ENCODE peak calls at places on chromosomes 13 and 19, in eight cellular contexts. P, J, Q, H, E, U, V and M are unnamed samples.

GRCh38 chr19:6042776-6043726 is 65.1 kb upstream of the RANBP3 start:
- DNase-seq in P (no peak), J (no peak), Q (no peak), H (no peak), E (no peak), U (no peak), V (no peak), M (no peak)

GRCh38 chr13:79671420-79671819 is 190.5 kb downstream of the NDFIP2 start:
- DNase-seq in P (no peak), J (no peak), Q (no peak), H (no peak), E (no peak), U (no peak), V (no peak), M (no peak)

GRCh38 chr13:33069365-33069764 is 53.1 kb downstream of the KL start:
- DNase-seq in P (no peak), J (no peak), Q (no peak), H (no peak), E (peak; percentile 42), U (peak; percentile 4), V (no peak), M (no peak)

GRCh38 chr13:70932511-70932910 is 824.3 kb upstream of the KLHL1 start:
- DNase-seq in P (no peak), J (no peak), Q (no peak), H (no peak), E (no peak), U (no peak), V (no peak), M (no peak)

GRCh38 chr19:31963741-31964140 is 381.7 kb upstream of the ZNF507 start:
- DNase-seq in P (no peak), J (no peak), Q (no peak), H (no peak), E (no peak), U (no peak), V (no peak), M (no peak)

GRCh38 chr13:29845440-29846056 is 4.9 kb downstream of the UBL3 start:
- DNase-seq in P (no peak), J (peak; percentile 38), Q (peak; percentile 32), H (no peak), E (no peak), U (peak; percentile 13), V (no peak), M (no peak)

GRCh38 chr13:102770435-102770834 is 3.2 kb downstream of the TEX30 start:
- DNase-seq in P (no peak), J (peak; percentile 72), Q (no peak), H (no peak), E (no peak), U (no peak), V (no peak), M (no peak)

GRCh38 chr13:59086147-59086546 is 1077.6 kb downstream of the DIAPH3 start:
- DNase-seq in P (no peak), J (no peak), Q (peak; percentile 88), H (peak; percentile 82), E (no peak), U (no peak), V (no peak), M (no peak)

GRCh38 chr19:41588497-41589209 is 12.7 kb downstream of the CEACAM21 start:
- DNase-seq in P (no peak), J (peak; percentile 22), Q (peak; percentile 29), H (peak; percentile 39), E (peak; percentile 38), U (peak; percentile 28), V (no peak), M (no peak)

GRCh38 chr19:10189631-10190425 is 4.9 kb downstream of the DNMT1 start:
- DNase-seq in P (no peak), J (no peak), Q (peak; percentile 38), H (no peak), E (no peak), U (no peak), V (no peak), M (no peak)

GRCh38 chr19:49333426-49334288 is 1.5 kb upstream of the CD37 start:
- DNase-seq in P (no peak), J (peak; percentile 25), Q (peak; percentile 40), H (no peak), E (no peak), U (peak; percentile 98), V (peak; percentile 68), M (no peak)

GRCh38 chr13:35278917-35279316 is 197.6 kb downstream of the MAB21L1 start:
- DNase-seq in P (no peak), J (no peak), Q (no peak), H (no peak), E (no peak), U (no peak), V (no peak), M (no peak)

GRCh38 chr13:23289917-23290357 is 109.2 kb downstream of the SGCG start:
- DNase-seq in P (no peak), J (no peak), Q (peak; percentile 47), H (peak; percentile 92), E (no peak), U (no peak), V (no peak), M (peak; percentile 88)

GRCh38 chr13:48776396-48776795 is 122.7 kb downstream of the CYSLTR2 start:
- DNase-seq in P (no peak), J (no peak), Q (peak; percentile 52), H (no peak), E (no peak), U (no peak), V (no peak), M (no peak)

GRCh38 chr19:12841094-12841493 is 2.8 kb downstream of the MAST1 start:
- DNase-seq in P (no peak), J (no peak), Q (peak; percentile 20), H (no peak), E (peak; percentile 98), U (no peak), V (no peak), M (no peak)

GRCh38 chr19:30936276-30936675 is 413.0 kb downstream of the TSHZ3 start:
- DNase-seq in P (no peak), J (no peak), Q (no peak), H (no peak), E (no peak), U (no peak), V (no peak), M (no peak)

GRCh38 chr13:99432637-99433542 is 68.4 kb upstream of the TM9SF2 start:
- DNase-seq in P (peak; percentile 36), J (peak; percentile 28), Q (peak; percentile 73), H (peak; percentile 84), E (peak; percentile 91), U (peak; percentile 28), V (peak; percentile 62), M (no peak)

GRCh38 chr13:96817336-96817941 is 176.8 kb downstream of the OXGR1 start:
- DNase-seq in P (peak; percentile 37), J (peak; percentile 25), Q (peak; percentile 10), H (no peak), E (peak; percentile 55), U (peak; percentile 3), V (no peak), M (no peak)

GRCh38 chr13:60329221-60329983 is 67.6 kb upstream of the TDRD3 start:
- DNase-seq in P (peak; percentile 18), J (peak; percentile 36), Q (peak; percentile 16), H (peak; percentile 43), E (peak; percentile 84), U (peak; percentile 27), V (peak; percentile 48), M (no peak)

GRCh38 chr19:17262557-17262956 is 2.0 kb downstream of the USHBP1 start:
- DNase-seq in P (no peak), J (no peak), Q (no peak), H (no peak), E (no peak), U (no peak), V (no peak), M (no peak)

GRCh38 chr19:2110822-2111221 is 14.1 kb downstream of the IZUMO4 start:
- DNase-seq in P (no peak), J (no peak), Q (no peak), H (no peak), E (peak; percentile 33), U (peak; percentile 46), V (no peak), M (no peak)

GRCh38 chr19:11324079-11324661 is 15.3 kb downstream of the RAB3D start:
- DNase-seq in P (no peak), J (peak; percentile 65), Q (peak; percentile 94), H (peak; percentile 65), E (no peak), U (peak; percentile 31), V (peak; percentile 81), M (peak; percentile 60)
- H3K27ac ChIP-seq in P (no peak overlapping the region), J (peak overlapping the region; percentile 73), Q (peak overlapping the region; percentile 65), H (no peak overlapping the region), E (no peak overlapping the region), U (no peak overlapping the region), V (peak overlapping the region; percentile 65), M (peak overlapping the region; percentile 85)

GRCh38 chr13:68970532-68970931 is 1137.1 kb upstream of the ATXN8OS start:
- DNase-seq in P (no peak), J (no peak), Q (no peak), H (no peak), E (no peak), U (no peak), V (no peak), M (no peak)
- H3K27ac ChIP-seq in P (no peak overlapping the region), J (no peak overlapping the region), Q (no peak overlapping the region), H (no peak overlapping the region), E (no peak overlapping the region), U (no peak overlapping the region), V (no peak overlapping the region), M (no peak overlapping the region)

DNA sequence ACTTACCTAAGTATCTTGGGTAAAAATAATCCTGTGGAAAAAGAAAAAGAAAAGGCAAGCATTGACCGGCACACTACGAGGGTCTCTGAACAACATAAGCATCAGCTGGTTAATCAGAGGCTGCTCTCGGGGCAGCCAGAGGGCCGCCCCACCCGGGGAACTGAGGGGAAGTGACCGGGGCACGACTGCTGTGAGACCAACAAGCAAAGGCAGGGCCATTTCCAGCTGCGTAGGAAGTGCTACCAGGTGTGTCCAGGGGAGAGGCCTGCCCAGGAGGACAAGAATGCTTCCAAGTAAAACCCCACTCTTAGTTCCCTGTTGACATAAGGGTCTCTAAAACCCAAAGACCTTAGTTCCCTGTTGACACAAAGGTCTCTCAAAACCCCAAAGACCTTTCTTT is 15.9 kb downstream of the GAS6 start:
- DNase-seq in P (no peak), J (no peak), Q (no peak), H (no peak), E (no peak), U (no peak), V (no peak), M (no peak)
- H3K27ac ChIP-seq in P (no peak overlapping the region), J (no peak overlapping the region), Q (no peak overlapping the region), H (no peak overlapping the region), E (no peak overlapping the region), U (no peak overlapping the region), V (peak overlapping the region; percentile 66), M (peak overlapping the region; percentile 80)

GRCh38 chr19:677201-677600 is 1.0 kb downstream of the FSTL3 start:
- DNase-seq in P (no peak), J (no peak), Q (peak; percentile 79), H (peak; percentile 83), E (no peak), U (no peak), V (peak; percentile 63), M (no peak)

GRCh38 chr19:677601-678380 is 1.6 kb downstream of the FSTL3 start:
- DNase-seq in P (no peak), J (no peak), Q (no peak), H (peak; percentile 31), E (no peak), U (peak; percentile 42), V (no peak), M (no peak)

GRCh38 chr19:676343-677105 is at the start of gene FSTL3:
- DNase-seq in P (no peak), J (no peak), Q (no peak), H (peak; percentile 25), E (no peak), U (no peak), V (no peak), M (no peak)

GRCh38 chr19:674282-675151 is 1.7 kb upstream of the FSTL3 start:
- DNase-seq in P (no peak), J (no peak), Q (no peak), H (no peak), E (no peak), U (no peak), V (no peak), M (no peak)

GRCh38 chr19:676007-676342 is 217 bp upstream of the FSTL3 start:
- DNase-seq in P (no peak), J (no peak), Q (no peak), H (no peak), E (no peak), U (no peak), V (peak; percentile 48), M (no peak)
- H3K27ac ChIP-seq in P (peak overlapping the region; percentile 75), J (peak overlapping the region; percentile 21), Q (no peak overlapping the region), H (peak overlapping the region; percentile 93), E (no peak overlapping the region), U (no peak overlapping the region), V (peak overlapping the region; percentile 99), M (peak overlapping the region; percentile 92)